ENCODE peak calls at places on chromosomes 3 and 15, in nine cellular contexts. D is NCI-H1436, N is fibroblast of the aortic adventitia, G is cortex of kidney, R is HEK293T, K is Peyer's patch, O is heart right ventricle, J is mucosa of gallbladder, Q is Calu3. H is an unnamed sample.

GRCh38 chr15:78073026-78073425 is 4.5 kb downstream of the TBC1D2B start:
- DNase-seq in R (no peak), O (no peak), D (no peak), K (no peak), G (no peak), J (no peak), Q (no peak), N (peak; percentile 50), H (no peak)

GRCh38 chr3:179811321-179812095 is 158.7 kb downstream of the USP13 start:
- DNase-seq in O (no peak), D (peak; percentile 62), N (peak; percentile 86), J (peak; percentile 58), G (no peak), R (peak; percentile 50), Q (peak; percentile 77), K (no peak), H (no peak)

GRCh38 chr3:82082796-82083195 is 321.4 kb upstream of the GBE1 start:
- DNase-seq in R (no peak), N (no peak), Q (no peak), G (no peak), O (no peak), D (no peak), J (no peak), K (no peak), H (no peak)

GRCh38 chr3:101932326-101933108 is 83.2 kb downstream of the NFKBIZ start:
- DNase-seq in J (no peak), G (no peak), D (no peak), R (no peak), N (no peak), K (no peak), O (no peak), Q (no peak), H (no peak)

GRCh38 chr15:45084163-45084562 is 29.8 kb downstream of the DUOX2 start:
- DNase-seq in K (no peak), Q (no peak), J (no peak), D (no peak), O (no peak), R (no peak), G (no peak), N (no peak), H (no peak)

GRCh38 chr3:131306242-131306641 is 75.3 kb upstream of the NUDT16 start:
- DNase-seq in D (no peak), Q (no peak), K (no peak), N (no peak), R (no peak), O (no peak), G (no peak), J (no peak), H (no peak)

GRCh38 chr15:69881760-69882159 is 216.0 kb downstream of the TLE3 start:
- DNase-seq in O (no peak), K (peak; percentile 58), R (no peak), G (no peak), Q (no peak), N (no peak), D (peak; percentile 69), J (no peak), H (no peak)

GRCh38 chr15:25933456-25934158 is 70.5 kb upstream of the ATP10A start:
- DNase-seq in K (peak; percentile 53), Q (peak; percentile 14), R (peak; percentile 34), N (peak; percentile 87), O (peak; percentile 70), D (peak; percentile 33), G (no peak), J (peak; percentile 81), H (peak; percentile 52)

GRCh38 chr3:142353571-142353970 is 94.3 kb downstream of the XRN1 start:
- DNase-seq in R (no peak), K (no peak), O (no peak), Q (no peak), N (no peak), D (no peak), G (no peak), J (no peak), H (no peak)

GRCh38 chr15:101046826-101047225 is 127.7 kb downstream of the LRRK1 start:
- DNase-seq in N (no peak), Q (no peak), R (no peak), K (peak; percentile 2), G (no peak), J (no peak), D (no peak), O (no peak), H (peak; percentile 22)

GRCh38 chr3:96755519-96755918 is 58.9 kb upstream of the EPHA6 start:
- DNase-seq in Q (peak; percentile 53), J (peak; percentile 52), D (no peak), K (no peak), O (no peak), G (no peak), N (no peak), R (no peak), H (no peak)

GRCh38 chr3:175988401-175988800 is 1129.3 kb downstream of the NAALADL2 start:
- DNase-seq in K (no peak), D (no peak), O (no peak), G (no peak), R (no peak), Q (no peak), N (no peak), J (no peak), H (no peak)

GRCh38 chr3:43838877-43839276 is 148.1 kb downstream of the ABHD5 start:
- DNase-seq in R (no peak), G (no peak), N (no peak), J (no peak), D (no peak), O (no peak), K (no peak), Q (no peak), H (no peak)

GRCh38 chr15:35545316-35545824 is 595 bp downstream of the DPH6 start:
- DNase-seq in N (peak; percentile 71), G (no peak), O (peak; percentile 43), J (peak; percentile 40), R (peak; percentile 33), Q (no peak), K (peak; percentile 37), D (no peak), H (no peak)

GRCh38 chr15:47918877-47919276 is 201.6 kb downstream of the SEMA6D start:
- DNase-seq in K (no peak), R (no peak), Q (no peak), D (no peak), N (no peak), J (no peak), O (no peak), G (no peak), H (no peak)

GRCh38 chr15:99169769-99170311 is 65.0 kb downstream of the SYNM start:
- DNase-seq in K (no peak), D (no peak), G (no peak), N (peak; percentile 72), R (no peak), J (peak; percentile 56), O (no peak), Q (no peak), H (no peak)

GRCh38 chr3:99638244-99638948 is at the start of gene COL8A1:
- DNase-seq in K (no peak), Q (peak; percentile 19), R (peak; percentile 38), N (peak; percentile 56), O (peak; percentile 64), J (peak; percentile 13), G (no peak), D (no peak), H (no peak)

GRCh38 chr15:82228750-82229149 is 33.8 kb downstream of the EFL1 start:
- DNase-seq in J (no peak), D (no peak), O (no peak), G (no peak), K (no peak), R (no peak), Q (no peak), N (no peak), H (no peak)

GRCh38 chr3:111210003-111210699 is 138.5 kb downstream of the NECTIN3 start:
- DNase-seq in K (no peak), G (no peak), O (no peak), N (peak; percentile 30), Q (no peak), R (no peak), J (no peak), D (no peak), H (no peak)

GRCh38 chr3:125194849-125195601 is 17.5 kb downstream of the SLC12A8 start:
- DNase-seq in G (no peak), K (no peak), N (peak; percentile 68), O (no peak), J (peak; percentile 56), D (no peak), Q (no peak), R (no peak), H (no peak)

GRCh38 chr3:55489804-55490132 is 2.7 kb upstream of the WNT5A start:
- DNase-seq in Q (no peak), N (no peak), J (no peak), K (no peak), G (no peak), R (no peak), O (no peak), D (no peak), H (no peak)

GRCh38 chr15:67920524-67921240 is 80.8 kb upstream of the RNU6-1 start:
- DNase-seq in N (no peak), Q (no peak), K (no peak), J (no peak), G (no peak), D (no peak), R (no peak), O (no peak), H (no peak)

GRCh38 chr15:48802867-48803266 is 8.0 kb downstream of the CEP152 start:
- DNase-seq in D (no peak), Q (no peak), O (no peak), K (no peak), J (no peak), G (no peak), N (peak; percentile 91), R (no peak), H (no peak)

GRCh38 chr3:55899887-55900286 is 412.8 kb upstream of the WNT5A start:
- DNase-seq in O (no peak), G (no peak), Q (peak; percentile 28), R (no peak), K (no peak), D (no peak), N (peak; percentile 1), J (no peak), H (no peak)

GRCh38 chr3:20141841-20142240 is 44.2 kb downstream of the SGO1 start:
- DNase-seq in G (no peak), O (peak; percentile 37), J (peak; percentile 11), Q (no peak), R (no peak), K (no peak), N (peak; percentile 69), D (no peak), H (no peak)

GRCh38 chr3:45842851-45843625 is 1.1 kb upstream of the LZTFL1 start:
- DNase-seq in O (no peak), J (no peak), G (no peak), N (no peak), Q (no peak), R (no peak), D (no peak), K (no peak), H (no peak)

GRCh38 chr3:468172-468571 is 271.6 kb downstream of the CHL1 start:
- DNase-seq in N (no peak), O (no peak), G (no peak), D (no peak), J (no peak), R (peak; percentile 8), Q (peak; percentile 6), K (no peak), H (no peak)

GRCh38 chr15:99568548-99569352 is 3.0 kb downstream of the MEF2A start:
- DNase-seq in G (no peak), N (peak; percentile 53), D (no peak), R (no peak), J (no peak), K (no peak), Q (no peak), O (no peak), H (no peak)

GRCh38 chr3:32467333-32468070 is 35.1 kb downstream of the CMTM6 start:
- DNase-seq in N (peak; percentile 59), Q (peak; percentile 83), G (no peak), R (peak; percentile 93), J (peak; percentile 69), O (peak; percentile 80), K (peak; percentile 75), D (no peak), H (peak; percentile 73)

GRCh38 chr3:58564456-58565160 is 12.6 kb downstream of the FAM107A start:
- DNase-seq in N (peak; percentile 79), J (no peak), G (no peak), R (no peak), D (no peak), O (no peak), K (no peak), Q (no peak), H (peak; percentile 16)

GRCh38 chr3:52372822-52373504 is 56.8 kb downstream of the DNAH1 start:
- DNase-seq in O (peak; percentile 50), J (no peak), Q (no peak), N (no peak), R (no peak), G (no peak), D (no peak), K (peak; percentile 78), H (no peak)